ENCODE peak calls at places on chromosomes 2 and 18, in eight cellular contexts. Q, K, I, D, R, Z, P and X are unnamed samples. For H3K4me1 and H3K9me3, the result is how much of the 10 kb centered on the place peaks cover.

GRCh38 chr2:209368406-209368805 is 55.4 kb upstream of the MAP2 start:
- DNase-seq in Z (no peak), D (no peak), R (peak), K (no peak), Q (no peak), I (no peak), P (no peak), X (no peak)

GRCh38 chr2:239143858-239144712 is 256.7 kb downstream of the HDAC4 start:
- DNase-seq in P (no peak), D (peak), I (peak), Q (no peak), R (no peak), Z (peak), K (no peak), X (peak)

GRCh38 chr2:203340791-203341487 is 12.7 kb downstream of the ABI2 start:
- DNase-seq in P (no peak), R (peak), I (peak), D (no peak), Z (no peak), K (no peak), Q (no peak), X (no peak)

GRCh38 chr2:79591281-79591680 is 78.4 kb downstream of the CTNNA2 start:
- DNase-seq in R (no peak), P (no peak), K (no peak), Z (no peak), I (no peak), Q (no peak), D (no peak), X (no peak)

GRCh38 chr2:129178356-129178755 is 801.1 kb upstream of the RAB6C start:
- DNase-seq in K (peak), I (no peak), Q (peak), D (no peak), R (no peak), P (peak), Z (peak), X (no peak)

GRCh38 chr2:44470151-44470550 is 108.4 kb downstream of the CAMKMT start:
- DNase-seq in P (no peak), I (no peak), K (no peak), R (no peak), D (no peak), Q (no peak), Z (no peak), X (no peak)

GRCh38 chr18:47601608-47602272 is 328.7 kb downstream of the SMAD2 start:
- DNase-seq in Z (no peak), D (no peak), Q (no peak), P (no peak), K (no peak), I (peak), R (no peak), X (no peak)

GRCh38 chr2:128317186-128317897 is 1.3 kb downstream of the HS6ST1 start:
- DNase-seq in I (peak), P (no peak), Z (peak), K (no peak), D (no peak), Q (no peak), R (no peak), X (no peak)

GRCh38 chr2:13560322-13560721 is 843.6 kb downstream of the TRIB2 start:
- DNase-seq in D (no peak), P (no peak), Q (no peak), I (no peak), Z (no peak), R (no peak), K (no peak), X (no peak)

GRCh38 chr18:13629841-13630747 is 96.3 kb downstream of the FAM210A start:
- DNase-seq in Z (no peak), I (peak), K (peak), P (peak), D (peak), Q (peak), R (peak), X (peak)

GRCh38 chr2:94999431-94999883 is 26.1 kb upstream of the MAL start:
- DNase-seq in R (no peak), P (no peak), Q (no peak), I (no peak), K (no peak), Z (no peak), D (no peak), X (no peak)

GRCh38 chr2:11140492-11140891 is 14.8 kb upstream of the SLC66A3 start:
- DNase-seq in K (no peak), R (no peak), Z (no peak), P (no peak), D (no peak), Q (no peak), I (no peak), X (no peak)

GRCh38 chr2:109222825-109223471 is 93.9 kb downstream of the SH3RF3 start:
- DNase-seq in P (no peak), I (peak), Z (no peak), D (no peak), Q (peak), K (no peak), R (no peak), X (no peak)

GRCh38 chr18:51039138-51040112 is 9.4 kb downstream of the SMAD4 start:
- DNase-seq in I (no peak), R (no peak), K (no peak), D (no peak), Z (no peak), P (no peak), Q (no peak), X (no peak)

GRCh38 chr18:51038110-51038509 is 8.1 kb downstream of the SMAD4 start:
- DNase-seq in I (no peak), Q (no peak), P (no peak), K (no peak), D (no peak), Z (no peak), R (no peak), X (no peak)

GRCh38 chr18:51041677-51042076 is 11.7 kb downstream of the SMAD4 start:
- DNase-seq in I (no peak), P (no peak), Z (no peak), Q (no peak), D (no peak), R (no peak), K (no peak), X (no peak)

GRCh38 chr18:51032193-51032592 is 2.2 kb downstream of the SMAD4 start:
- DNase-seq in I (no peak), K (no peak), Z (no peak), D (no peak), Q (no peak), R (no peak), P (no peak), X (no peak)

GRCh38 chr18:51037230-51037629 is 7.2 kb downstream of the SMAD4 start:
- DNase-seq in Z (no peak), D (no peak), K (no peak), P (no peak), Q (no peak), I (no peak), R (no peak), X (no peak)
- H3K4me1 ChIP-seq in Z (half or more), D (under half), K (half or more), P (under half), Q (under half), I (under half), R (under half), X (under half)

DNA sequence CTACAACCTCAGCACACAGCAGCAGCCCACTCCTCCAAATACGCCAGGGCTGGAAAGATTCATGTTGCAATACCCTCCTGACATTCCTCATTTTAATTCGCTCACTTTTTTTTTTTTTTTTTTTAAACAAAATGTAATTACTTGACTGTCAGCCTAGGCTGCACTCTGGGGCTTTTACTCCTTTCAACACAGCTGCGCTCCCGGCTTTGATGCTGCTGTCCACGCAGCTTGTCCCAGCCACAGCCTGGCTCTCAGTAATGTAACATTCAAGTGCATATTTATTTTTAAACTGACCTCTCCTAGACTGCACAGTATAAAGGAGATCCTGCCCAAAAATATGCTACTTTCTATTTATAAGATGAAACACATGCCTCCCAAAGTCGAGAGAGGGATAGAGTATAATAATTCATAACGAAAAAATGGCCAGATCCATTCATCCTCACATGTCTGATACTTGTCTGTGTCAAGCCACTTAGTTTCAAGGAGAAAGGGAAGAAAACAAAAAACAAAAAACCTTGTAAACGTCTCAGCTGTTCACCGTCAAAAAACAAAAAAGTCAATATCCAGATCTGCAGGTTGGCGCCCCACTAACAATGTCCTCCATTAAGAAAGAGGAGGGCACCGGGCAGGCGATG is 947 bp downstream of the CDC42EP3 start:
- DNase-seq in D (no peak), K (no peak), Q (peak), P (no peak), R (no peak), Z (no peak), I (peak), X (no peak)
- H3K27ac ChIP-seq in D (no peak), K (peak), Q (peak), P (peak), R (peak), Z (peak), I (no peak), X (peak)

GRCh38 chr18:79732721-79733025 is 53.1 kb downstream of the CTDP1 start:
- DNase-seq in K (no peak), Z (no peak), D (no peak), P (no peak), I (no peak), Q (no peak), R (no peak), X (no peak)

GRCh38 chr18:79733135-79733609 is 53.6 kb downstream of the CTDP1 start:
- DNase-seq in D (no peak), R (no peak), K (no peak), P (no peak), Z (no peak), Q (peak), I (no peak), X (no peak)

GRCh38 chr18:79728931-79729586 is 49.5 kb downstream of the CTDP1 start:
- DNase-seq in I (no peak), R (no peak), Z (no peak), Q (no peak), D (no peak), K (no peak), P (no peak), X (no peak)

GRCh38 chr18:79729611-79730010 is 50.0 kb downstream of the CTDP1 start:
- DNase-seq in Q (no peak), Z (no peak), R (no peak), I (no peak), D (no peak), K (no peak), P (no peak), X (no peak)

DNA sequence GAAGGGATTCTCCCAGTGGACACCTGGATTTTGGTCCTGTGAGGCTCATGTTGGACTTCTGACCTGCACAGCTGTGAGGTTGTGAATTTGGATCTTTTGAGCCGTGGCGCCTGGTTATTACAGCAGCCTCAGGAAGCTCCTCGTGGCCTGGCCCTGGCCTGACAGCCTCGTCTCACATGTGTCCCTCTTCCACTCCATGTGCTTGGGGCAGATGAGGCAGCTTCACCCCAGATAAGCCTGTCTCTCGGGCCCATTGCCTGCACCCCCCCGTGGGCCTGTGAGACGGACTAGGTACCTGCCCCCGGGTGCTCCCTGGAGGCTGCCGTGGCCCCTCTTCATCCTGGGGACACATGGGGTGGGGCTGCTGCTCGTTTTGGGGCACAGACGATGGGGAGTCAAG is 51.2 kb downstream of the CTDP1 start:
- DNase-seq in K (no peak), Z (no peak), I (no peak), Q (no peak), P (no peak), D (no peak), R (no peak), X (no peak)
- H3K9me3 ChIP-seq in K (under half), Z (under half), I (under half), Q (under half), P (under half), D (under half), R (under half), X (under half)

GRCh38 chr2:85599468-85600234 is 2.8 kb downstream of the TMEM150A start:
- DNase-seq in K (no peak), P (no peak), Z (peak), I (no peak), D (no peak), R (no peak), Q (no peak), X (no peak)

GRCh38 chr2:85600235-85600575 is 2.3 kb downstream of the TMEM150A start:
- DNase-seq in D (no peak), I (no peak), R (no peak), K (no peak), Q (no peak), P (no peak), Z (no peak), X (no peak)

GRCh38 chr2:85597241-85597640 is 1.7 kb downstream of the RNF181 start:
- DNase-seq in Z (no peak), K (no peak), Q (no peak), R (no peak), I (no peak), P (no peak), D (no peak), X (no peak)

GRCh38 chr2:85596486-85597143 is 1.1 kb downstream of the RNF181 start:
- DNase-seq in K (no peak), Z (peak), R (no peak), Q (no peak), I (no peak), D (no peak), P (no peak), X (no peak)

DNA sequence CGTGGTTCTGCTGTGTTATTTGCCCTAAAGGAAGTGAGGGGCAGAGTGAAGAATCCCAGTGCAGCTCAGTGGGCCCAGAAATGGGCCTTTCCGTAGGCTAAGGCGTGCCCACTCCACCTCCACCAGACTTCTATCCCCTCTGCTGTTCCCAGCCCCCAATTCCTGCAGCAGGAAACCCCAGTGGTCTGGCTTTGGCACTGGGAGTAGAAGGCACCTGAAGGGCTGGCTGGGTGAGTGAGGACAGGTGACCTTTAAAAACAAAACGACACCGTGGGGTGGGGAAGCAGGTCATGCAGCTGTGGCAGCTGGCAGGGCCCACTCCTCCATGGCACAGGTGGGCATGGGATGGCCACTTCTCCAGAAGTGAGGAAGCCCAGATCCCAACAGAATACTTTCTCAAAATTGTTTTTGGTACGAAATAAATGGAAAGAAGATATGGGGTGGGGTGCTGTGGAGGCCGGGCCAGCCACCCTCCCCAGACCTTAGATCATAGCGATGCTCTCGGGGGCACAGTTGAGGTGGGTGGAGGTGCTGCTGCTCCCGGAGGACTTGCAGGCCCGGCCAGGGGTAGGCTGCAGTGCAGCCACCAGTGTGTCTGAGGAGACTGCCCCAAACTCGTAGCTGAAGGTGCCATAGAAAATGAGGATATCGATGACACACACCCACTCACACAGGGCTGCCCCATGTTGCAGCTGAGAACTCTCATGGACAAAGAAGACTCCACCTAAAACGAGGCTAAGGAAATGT is 3.2 kb downstream of the RNF181 start:
- DNase-seq in P (no peak), Z (peak), R (no peak), I (no peak), Q (no peak), D (no peak), K (no peak), X (no peak)
- H3K4me1 ChIP-seq in P (under half), Z (under half), R (under half), I (under half), Q (under half), D (under half), K (under half), X (under half)

DNA sequence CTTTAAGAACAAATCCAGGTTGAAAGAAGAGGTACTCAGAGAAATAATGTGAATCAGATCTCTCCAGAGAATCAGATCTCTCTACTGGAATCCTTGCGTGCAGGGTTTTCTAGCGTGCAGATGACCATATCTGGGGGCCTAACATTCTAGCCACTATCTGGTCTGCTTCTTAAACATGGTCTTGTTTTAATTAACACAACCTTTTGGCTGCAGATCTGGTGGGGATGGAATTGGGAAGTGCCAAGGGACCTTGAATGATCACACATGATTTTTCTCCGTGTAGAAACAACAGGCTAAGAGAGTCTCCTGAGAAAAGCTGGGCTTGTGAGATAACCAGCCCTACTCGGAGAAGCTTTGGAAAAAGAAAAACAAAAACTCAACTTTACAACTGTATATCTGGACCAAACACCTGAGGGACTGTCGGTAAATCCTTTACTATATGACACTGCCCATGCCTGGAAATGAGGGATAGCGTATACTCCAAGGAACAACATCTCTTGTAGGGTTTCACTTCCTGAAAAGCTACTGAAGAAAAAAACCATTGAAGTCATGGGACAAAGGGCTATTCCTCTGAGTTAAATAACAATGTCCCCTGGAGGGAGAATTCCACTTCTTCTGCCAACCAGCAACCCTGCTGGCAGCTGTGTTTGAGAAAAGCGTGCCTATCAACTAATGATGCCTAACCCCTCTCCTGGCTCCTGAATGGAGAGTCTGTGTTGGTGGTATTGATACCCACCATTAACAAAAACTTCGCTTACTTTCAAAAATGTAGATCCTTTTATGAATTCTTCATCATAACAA is 171.0 kb upstream of the REV1 start:
- DNase-seq in Z (no peak), D (no peak), Q (peak), P (no peak), I (no peak), K (no peak), R (no peak), X (no peak)
- H3K27ac ChIP-seq in Z (no peak), D (no peak), Q (peak), P (peak), I (no peak), K (no peak), R (no peak), X (no peak)

DNA sequence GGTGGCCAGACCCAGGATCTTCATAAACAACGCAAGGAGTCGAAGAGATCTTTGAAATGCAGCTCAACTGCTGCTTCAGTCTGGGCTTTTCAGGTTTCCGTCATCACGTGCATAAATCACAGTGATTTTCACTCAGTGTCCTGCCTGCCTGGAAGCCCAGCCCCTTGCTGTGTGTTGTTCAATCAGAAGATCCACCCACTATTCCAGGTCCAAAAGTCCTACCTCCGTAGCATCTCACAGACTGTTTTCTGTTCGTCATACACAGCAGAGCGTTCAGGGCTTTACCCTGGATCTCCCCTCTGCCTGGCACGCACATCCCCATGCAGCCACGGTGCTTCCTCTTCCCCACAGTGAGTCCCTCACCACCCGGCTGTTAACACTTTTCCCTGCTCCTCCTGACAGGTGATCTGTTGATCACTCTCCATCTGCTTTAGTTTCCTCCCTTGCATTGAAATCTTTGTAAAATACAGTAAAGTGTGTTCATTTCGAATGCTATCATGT is 216.3 kb downstream of the MYT1L start:
- DNase-seq in D (no peak), Z (no peak), Q (no peak), P (no peak), I (no peak), K (no peak), R (no peak), X (no peak)
- H3K9me3 ChIP-seq in D (under half), Z (under half), Q (under half), P (under half), I (under half), K (under half), R (under half), X (under half)